ENCODE peak calls at places on chromosomes 11 and 22, in eight cellular contexts. D is GM23338, I is stomach, C is GM12892, O is Panc1, B is transverse colon, M is GM12891, Z is vagina. T is an unnamed sample.
A peak's percentile ranks its signal among the peaks of the same experiment; 100 is the strongest.

GRCh38 chr11:132793831-132794230 is 738.5 kb downstream of the OPCML start:
- DNase-seq in D (no peak), B (no peak), M (no peak), O (no peak), C (no peak), Z (no peak), I (no peak), T (no peak)

GRCh38 chr11:2532704-2533641 is 88.2 kb downstream of the KCNQ1 start:
- DNase-seq in C (peak; percentile 89), I (peak; percentile 95), Z (no peak), D (peak; percentile 99), M (peak; percentile 93), B (peak; percentile 93), O (peak; percentile 84), T (peak; percentile 89)

GRCh38 chr11:45025716-45026492 is 75.2 kb upstream of the TP53I11 start:
- DNase-seq in D (peak; percentile 38), Z (no peak), M (peak; percentile 49), O (no peak), B (peak; percentile 27), I (no peak), C (peak; percentile 31), T (no peak)

GRCh38 chr11:70472240-70472639 is 73.9 kb downstream of the CTTN start:
- DNase-seq in B (no peak), I (no peak), M (no peak), Z (no peak), D (no peak), C (no peak), O (no peak), T (no peak)

GRCh38 chr22:32700186-32700882 is 101.2 kb upstream of the TIMP3 start:
- DNase-seq in C (no peak), Z (no peak), M (no peak), B (no peak), I (no peak), D (no peak), O (no peak), T (no peak)

GRCh38 chr11:2685051-2685450 is 14.7 kb downstream of the KCNQ1OT1 start:
- DNase-seq in B (no peak), I (no peak), Z (no peak), C (no peak), O (no peak), D (no peak), M (no peak), T (no peak)

GRCh38 chr22:45009881-45010531 is at the start of gene PHF21B:
- DNase-seq in B (no peak), M (no peak), C (no peak), I (peak; percentile 37), D (peak; percentile 94), Z (no peak), O (no peak), T (no peak)

GRCh38 chr22:23922921-23923320 is 28.7 kb downstream of the MIF start:
- DNase-seq in I (no peak), D (no peak), M (no peak), Z (no peak), C (no peak), O (no peak), B (no peak), T (no peak)

GRCh38 chr11:35307221-35307621 is 112.1 kb downstream of the SLC1A2 start:
- DNase-seq in D (no peak), B (no peak), I (no peak), M (no peak), C (no peak), Z (no peak), O (no peak), T (no peak)

GRCh38 chr11:44930588-44931302 is 19.9 kb downstream of the TP53I11 start:
- DNase-seq in M (no peak), I (no peak), Z (no peak), O (no peak), B (no peak), D (no peak), C (no peak), T (no peak)

GRCh38 chr11:46404476-46405017 is 13.0 kb upstream of the CHRM4 start:
- DNase-seq in I (no peak), O (no peak), B (no peak), Z (no peak), M (no peak), C (no peak), D (no peak), T (no peak)

GRCh38 chr11:12943276-12943675 is 65.8 kb upstream of the RASSF10 start:
- DNase-seq in O (no peak), B (no peak), M (no peak), D (no peak), I (no peak), C (no peak), Z (no peak), T (no peak)

GRCh38 chr11:64081663-64082442 is 46.1 kb downstream of the FLRT1 start:
- DNase-seq in M (no peak), I (peak; percentile 65), B (no peak), C (no peak), Z (no peak), D (no peak), O (no peak), T (no peak)

GRCh38 chr11:117095301-117096139 is 2.7 kb downstream of the SIK3 start:
- DNase-seq in M (no peak), D (no peak), I (no peak), B (no peak), C (no peak), Z (no peak), O (no peak), T (no peak)

GRCh38 chr11:14357843-14358728 is 897 bp downstream of the RRAS2 start:
- DNase-seq in C (peak; percentile 29), O (no peak), D (peak; percentile 91), B (peak; percentile 73), Z (no peak), I (peak; percentile 63), M (peak; percentile 32), T (peak; percentile 37)

GRCh38 chr11:14359573-14360031 is 619 bp upstream of the RRAS2 start:
- DNase-seq in I (no peak), C (no peak), Z (no peak), O (no peak), M (no peak), D (no peak), B (no peak), T (no peak)

GRCh38 chr11:14356342-14356741 is 2.6 kb downstream of the RRAS2 start:
- DNase-seq in O (no peak), B (no peak), D (no peak), I (no peak), Z (no peak), C (no peak), M (no peak), T (no peak)

GRCh38 chr11:14360976-14361375 is 2.0 kb upstream of the RRAS2 start:
- DNase-seq in O (no peak), Z (no peak), I (no peak), M (no peak), C (no peak), D (no peak), B (no peak), T (no peak)

DNA sequence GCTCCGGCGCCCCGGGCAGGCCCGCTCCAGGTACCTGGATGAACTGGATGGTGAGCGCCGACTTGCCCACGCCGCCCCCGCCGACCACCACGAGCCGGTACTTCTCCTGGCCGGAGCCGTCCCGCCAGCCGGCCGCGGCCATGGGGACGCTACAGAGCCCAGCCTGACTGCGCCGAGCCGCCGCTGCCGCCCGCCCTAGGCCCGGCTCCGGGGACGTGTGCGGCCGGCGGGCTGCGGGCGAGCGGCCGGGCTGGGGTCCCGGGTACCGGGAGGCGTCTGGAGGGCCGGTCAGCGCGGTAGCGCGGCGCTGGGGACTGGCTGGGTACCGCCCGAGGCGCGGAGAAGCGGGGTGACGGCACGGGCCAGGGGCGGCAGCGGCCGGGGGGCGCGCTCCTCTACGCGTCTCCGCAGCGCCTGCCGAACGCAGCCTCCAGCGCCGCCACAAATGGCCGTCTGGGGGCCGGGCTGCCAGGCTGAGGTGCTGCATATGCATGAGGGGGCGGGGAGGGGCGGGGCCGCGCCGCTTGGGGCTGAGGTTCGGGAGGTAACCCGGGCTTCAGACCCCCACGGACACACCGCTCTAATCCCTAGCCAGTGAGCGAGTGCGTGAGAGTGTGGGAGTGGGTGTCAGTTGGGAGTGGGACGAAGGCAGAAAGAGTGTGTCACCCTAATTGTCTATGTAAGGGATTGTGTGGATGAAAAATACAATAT is at the start of gene RRAS2:
- DNase-seq in C (peak; percentile 75), B (peak; percentile 81), D (peak; percentile 93), M (peak; percentile 75), Z (no peak), I (peak; percentile 77), O (no peak), T (peak; percentile 33)
- TF ChIP-seq POLR2AphosphoS5 in C (peak; percentile 56), B (peak; percentile 96), D (peak; percentile 96), M (peak; percentile 46), Z (peak; percentile 57), I (peak; percentile 92), O (peak; percentile 79), T (peak; percentile 98)

DNA sequence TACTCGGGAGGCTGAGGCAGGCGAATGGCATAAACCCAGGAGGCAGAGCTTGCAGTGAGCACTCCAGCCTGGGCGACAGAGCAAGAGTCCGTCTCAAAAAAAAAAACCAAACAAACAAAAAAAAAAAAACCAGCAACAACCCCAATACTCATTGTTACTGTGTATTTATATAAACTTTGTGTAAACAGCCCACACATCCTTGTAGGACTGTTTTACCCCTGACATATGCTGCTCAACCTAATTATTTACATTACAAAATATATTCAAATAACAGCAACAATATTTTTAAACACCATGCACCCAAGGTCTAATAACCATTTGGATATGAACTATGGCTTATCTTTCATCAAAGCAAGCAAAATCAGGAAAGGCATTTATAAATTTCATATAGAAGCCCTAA is 284.1 kb downstream of the TTC28 start:
- DNase-seq in M (no peak), Z (no peak), O (no peak), B (no peak), I (no peak), D (no peak), C (no peak), T (no peak)
- TF ChIP-seq POLR2AphosphoS5 in M (no peak), Z (no peak), O (no peak), B (no peak), I (no peak), D (no peak), C (no peak), T (no peak)

GRCh38 chr22:20946080-20946986 is 20.7 kb upstream of the AIFM3 start:
- DNase-seq in C (no peak), M (no peak), D (no peak), B (no peak), I (no peak), Z (no peak), O (no peak), T (no peak)
- TF ChIP-seq POLR2AphosphoS5 in C (no peak), M (no peak), D (no peak), B (no peak), I (no peak), Z (no peak), O (no peak), T (no peak)

DNA sequence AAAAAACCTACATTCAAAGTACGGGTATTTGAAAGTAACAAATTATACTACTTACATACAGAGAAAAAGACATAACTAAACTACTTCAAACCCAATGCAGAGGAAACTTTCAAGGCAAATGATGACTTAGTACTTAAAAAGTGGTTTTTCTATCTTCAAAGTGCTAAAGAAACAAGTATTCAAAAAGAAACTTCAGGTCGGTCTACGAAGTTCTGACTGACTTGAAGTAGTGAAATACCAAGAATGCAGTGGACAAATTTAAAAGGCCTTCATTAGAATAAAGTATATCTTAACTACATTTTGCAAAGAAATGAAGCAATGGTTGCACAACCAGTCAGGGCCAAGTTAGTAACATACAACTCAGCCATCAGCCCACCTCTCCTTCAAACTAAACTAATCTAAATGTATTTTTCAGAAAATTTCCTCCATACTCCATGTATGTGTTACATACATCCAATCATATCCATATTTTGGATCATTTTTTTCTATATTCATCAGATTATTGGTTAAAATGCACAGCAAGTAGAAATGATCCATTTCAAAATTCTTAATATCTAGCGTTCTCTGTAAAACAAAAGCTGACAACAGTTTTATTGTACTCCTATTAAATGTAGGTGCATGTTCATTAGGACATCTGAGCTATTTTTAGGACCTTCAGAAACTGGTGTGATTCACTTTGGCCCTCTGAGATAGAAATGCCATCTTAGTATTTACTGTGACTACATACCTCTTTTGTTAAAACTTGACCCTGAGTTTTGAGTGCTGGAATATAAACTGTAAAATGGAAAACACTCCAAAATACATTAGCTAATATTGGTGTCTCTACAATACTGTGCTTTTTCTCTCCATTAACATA is 49.9 kb downstream of the BIRC2 start:
- DNase-seq in Z (no peak), C (no peak), O (no peak), I (no peak), M (no peak), B (no peak), D (no peak), T (no peak)
- TF ChIP-seq POLR2AphosphoS5 in Z (no peak), C (no peak), O (no peak), I (no peak), M (no peak), B (no peak), D (no peak), T (no peak)